ENCODE peak calls at places on chromosomes 5 and 9, in seven cellular contexts. D is activated CD8-positive, alpha-beta memory T cell treated with anti-CD3 and anti-CD28 coated beads, Interleukin-2, amount 10 ng/mL, durations not matched to agents 7 days and 5 days; J is cardiac fibroblast; L is Panc1; P is B cell; B is central memory CD8-positive, alpha-beta T cell; S is GM19239. H is an unnamed sample.

GRCh38 chr5:117999939-118000549 is 988.3 kb downstream of the DTWD2 start:
- DNase-seq in L (no peak), D (no peak), B (no peak), P (no peak), S (no peak), J (peak; percentile 4), H (no peak)

GRCh38 chr5:37811866-37812265 is 28.0 kb downstream of the GDNF start:
- DNase-seq in L (no peak), J (no peak), B (no peak), S (no peak), P (no peak), D (no peak), H (no peak)

GRCh38 chr5:75620184-75620959 is 9.1 kb downstream of the ANKDD1B start:
- DNase-seq in L (no peak), S (no peak), B (no peak), P (no peak), D (no peak), J (no peak), H (no peak)

GRCh38 chr5:157252741-157253465 is 13.0 kb upstream of the CYFIP2 start:
- DNase-seq in D (peak; percentile 92), B (peak; percentile 39), S (no peak), J (peak; percentile 26), P (no peak), L (no peak), H (peak; percentile 35)

GRCh38 chr5:167790462-167791260 is 500.8 kb upstream of the WWC1 start:
- DNase-seq in S (no peak), L (no peak), D (no peak), P (no peak), B (no peak), J (peak; percentile 64), H (no peak)

GRCh38 chr5:7321724-7322123 is 74.2 kb upstream of the ADCY2 start:
- DNase-seq in B (no peak), L (no peak), S (no peak), P (no peak), D (no peak), J (peak; percentile 1), H (no peak)

GRCh38 chr9:73565833-73566465 is 414.3 kb downstream of the ANXA1 start:
- DNase-seq in S (no peak), J (peak; percentile 62), D (no peak), P (no peak), L (no peak), B (no peak), H (no peak)

GRCh38 chr9:114214181-114214580 is 58.8 kb downstream of the COL27A1 start:
- DNase-seq in S (no peak), P (no peak), D (no peak), J (peak; percentile 76), B (no peak), L (no peak), H (no peak)

GRCh38 chr9:121819511-121820231 is 168.2 kb downstream of the DAB2IP start:
- DNase-seq in P (no peak), D (no peak), J (peak; percentile 10), L (no peak), S (no peak), B (no peak), H (no peak)

GRCh38 chr9:105055922-105056321 is 128.0 kb upstream of the ABCA1 start:
- DNase-seq in S (no peak), P (no peak), J (peak; percentile 65), B (no peak), D (no peak), L (no peak), H (no peak)

GRCh38 chr9:110058304-110058953 is 149.5 kb downstream of the C9orf152 start:
- DNase-seq in S (no peak), B (no peak), J (peak; percentile 71), L (no peak), D (peak; percentile 57), P (peak; percentile 67), H (peak; percentile 7)

GRCh38 chr9:125372441-125373226 is 111.0 kb downstream of the GAPVD1 start:
- DNase-seq in L (no peak), P (no peak), D (no peak), S (no peak), B (no peak), J (no peak), H (no peak)

GRCh38 chr5:15690611-15691010 is 190.6 kb downstream of the FBXL7 start:
- DNase-seq in J (no peak), P (no peak), S (no peak), B (no peak), L (no peak), D (no peak), H (no peak)

GRCh38 chr9:129584136-129584535 is 36.8 kb downstream of the C9orf50 start:
- DNase-seq in L (no peak), D (peak; percentile 86), P (peak; percentile 61), B (no peak), S (peak; percentile 67), J (peak; percentile 91), H (peak; percentile 37)

GRCh38 chr9:134489621-134490380 is 151.8 kb upstream of the COL5A1 start:
- DNase-seq in P (no peak), S (no peak), B (no peak), J (no peak), D (no peak), L (no peak), H (no peak)

GRCh38 chr9:96854073-96854876 is at the start of gene ZNF782:
- DNase-seq in L (peak; percentile 64), P (peak; percentile 90), D (peak; percentile 92), J (peak; percentile 95), B (peak; percentile 60), S (peak; percentile 61), H (peak; percentile 82)

GRCh38 chr5:151721087-151721646 is 34.5 kb upstream of the SPARC start:
- DNase-seq in J (no peak), L (no peak), D (no peak), B (no peak), S (peak; percentile 53), P (peak; percentile 64), H (no peak)

GRCh38 chr5:179120951-179121666 is 60.9 kb downstream of the ZNF354C start:
- DNase-seq in D (no peak), L (no peak), B (no peak), P (no peak), S (no peak), J (no peak), H (no peak)

GRCh38 chr9:134935056-134936020 is 17.6 kb upstream of the FCN1 start:
- DNase-seq in J (no peak), P (no peak), L (no peak), S (no peak), B (no peak), D (no peak), H (no peak)

GRCh38 chr9:3526903-3527652 is 1.3 kb upstream of the RFX3 start:
- DNase-seq in L (no peak), D (peak; percentile 85), P (no peak), J (peak; percentile 17), S (peak; percentile 17), B (no peak), H (no peak)

GRCh38 chr9:108800632-108801099 is 55.1 kb downstream of the ACTL7B start:
- DNase-seq in B (no peak), L (no peak), D (no peak), S (no peak), P (no peak), J (no peak), H (no peak)

H was measured in effector CD8-positive, alpha-beta T cell.